ENCODE peak calls at places on chromosomes 2 and 18, in five cellular contexts. K is sigmoid colon, M is GM06990, E is ovary, L is fibroblast of lung. X is an unnamed sample.

GRCh38 chr2:161943012-161943411 is 131.0 kb downstream of the DPP4 start:
- DNase-seq in K (no peak), M (no peak), E (no peak), L (no peak), X (no peak)

GRCh38 chr2:120343433-120344105 is 2.4 kb upstream of the INHBB start:
- DNase-seq in K (peak), M (peak), E (peak), L (peak), X (peak)

GRCh38 chr2:196441527-196441926 is 198.0 kb upstream of the CCDC150 start:
- DNase-seq in K (no peak), M (peak), E (no peak), L (no peak), X (no peak)

GRCh38 chr18:79856119-79857080 is 58.7 kb downstream of the KCNG2 start:
- DNase-seq in K (no peak), M (peak), E (no peak), L (peak), X (peak)

GRCh38 chr2:206670531-206671319 is 28.4 kb downstream of the FAM237A start:
- DNase-seq in K (no peak), M (peak), E (no peak), L (no peak), X (no peak)

GRCh38 chr2:69231760-69232277 is 155.2 kb downstream of the GFPT1 start:
- DNase-seq in K (no peak), M (no peak), E (no peak), L (no peak), X (no peak)

GRCh38 chr2:159285929-159286708 is at the start of gene WDSUB1:
- DNase-seq in K (peak), M (peak), E (peak), L (peak), X (peak)

GRCh38 chr2:64192570-64193192 is 48.5 kb upstream of the PELI1 start:
- DNase-seq in K (peak), M (no peak), E (no peak), L (no peak), X (peak)

GRCh38 chr2:151774506-151774905 is 40.2 kb upstream of the NEB start:
- DNase-seq in K (no peak), M (no peak), E (no peak), L (peak), X (peak)

GRCh38 chr18:34929336-34929780 is 111.9 kb upstream of the MAPRE2 start:
- DNase-seq in K (no peak), M (no peak), E (no peak), L (peak), X (peak)

GRCh38 chr2:119491776-119492525 is 32.3 kb downstream of the SCTR start:
- DNase-seq in K (no peak), M (no peak), E (no peak), L (peak), X (peak)

GRCh38 chr18:24894880-24895279 is 434.4 kb downstream of the HRH4 start:
- DNase-seq in K (no peak), M (no peak), E (no peak), L (peak), X (no peak)

GRCh38 chr2:121255363-121255762 is 29.6 kb downstream of the TFCP2L1 start:
- DNase-seq in K (peak), M (no peak), E (no peak), L (no peak), X (no peak)

GRCh38 chr2:152106464-152106863 is 7.6 kb upstream of the CACNB4 start:
- DNase-seq in K (no peak), M (no peak), E (no peak), L (no peak), X (no peak)

GRCh38 chr18:51191139-51191717 is 6.3 kb downstream of the MEX3C start:
- DNase-seq in K (no peak), M (no peak), E (no peak), L (peak), X (no peak)

GRCh38 chr2:55115795-55116597 is 65.7 kb upstream of the RTN4 start:
- DNase-seq in K (no peak), M (no peak), E (no peak), L (peak), X (peak)

GRCh38 chr2:182852787-182853186 is 13.7 kb downstream of the FRZB start:
- DNase-seq in K (no peak), M (no peak), E (no peak), L (peak), X (no peak)

GRCh38 chr2:237465515-237466227 is 21.4 kb upstream of the MLPH start:
- DNase-seq in K (no peak), M (no peak), E (no peak), L (peak), X (peak)

GRCh38 chr2:237466266-237466665 is 20.8 kb upstream of the MLPH start:
- DNase-seq in K (no peak), M (no peak), E (no peak), L (peak), X (no peak)

GRCh38 chr2:237471457-237472186 is 15.4 kb upstream of the MLPH start:
- DNase-seq in K (peak), M (no peak), E (no peak), L (peak), X (no peak)

GRCh38 chr2:237464757-237465391 is 22.2 kb upstream of the MLPH start:
- DNase-seq in K (no peak), M (no peak), E (no peak), L (peak), X (no peak)

DNA sequence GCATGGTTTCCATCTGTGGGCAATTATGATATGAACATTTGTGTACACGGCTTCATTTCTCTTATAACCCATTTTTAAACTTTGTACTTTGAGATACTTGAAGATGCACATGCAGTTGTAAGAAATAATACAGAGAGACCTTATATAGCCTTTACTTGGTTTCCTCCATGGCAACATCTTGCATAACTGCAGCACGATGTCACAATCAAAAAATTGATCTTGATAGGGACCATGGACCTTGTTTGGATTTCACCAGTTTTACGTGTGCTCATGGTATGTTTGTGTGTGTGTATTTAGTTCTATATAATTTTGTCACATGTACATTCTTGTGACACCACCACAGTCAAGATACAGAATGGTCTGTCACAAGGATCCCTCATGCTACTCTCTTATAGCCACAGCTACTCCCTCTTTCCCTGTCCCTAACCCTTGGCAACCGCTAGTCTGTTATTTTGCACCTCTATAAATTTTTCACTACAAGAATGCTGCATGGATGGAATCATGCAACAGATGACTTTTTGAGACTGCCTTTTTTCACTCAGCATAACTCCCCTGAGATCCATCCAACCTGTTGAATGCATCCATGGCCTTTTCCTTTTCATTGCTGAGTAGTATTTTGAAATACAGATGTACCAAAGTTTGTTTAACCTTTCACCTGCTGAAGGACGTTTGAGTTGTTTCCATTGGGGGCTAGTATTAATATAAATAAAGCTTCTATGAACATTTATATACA is 19.4 kb upstream of the MLPH start:
- DNase-seq in K (no peak), M (no peak), E (no peak), L (no peak), X (no peak)
- TF ChIP-seq CTCF in K (no peak), M (no peak), E (no peak), L (no peak), X (no peak)

GRCh38 chr2:220228310-220229006 is 601.0 kb downstream of the SLC4A3 start:
- DNase-seq in K (no peak), M (no peak), E (no peak), L (peak), X (peak)
- H3K4me3 ChIP-seq in K (no peak), M (no peak), E (no peak), L (no peak), X (no peak)

GRCh38 chr2:143282684-143283083 is 153.5 kb downstream of the ARHGAP15 start:
- DNase-seq in K (no peak), M (no peak), E (no peak), L (no peak), X (no peak)
- TF ChIP-seq CTCF in K (no peak), M (peak), E (no peak), L (peak), X (peak)

GRCh38 chr2:127079358-127079920 is 27.5 kb downstream of the BIN1 start:
- DNase-seq in K (no peak), M (no peak), E (no peak), L (no peak), X (no peak)
- H3K4me3 ChIP-seq in K (no peak), M (no peak), E (no peak), L (no peak), X (no peak)

DNA sequence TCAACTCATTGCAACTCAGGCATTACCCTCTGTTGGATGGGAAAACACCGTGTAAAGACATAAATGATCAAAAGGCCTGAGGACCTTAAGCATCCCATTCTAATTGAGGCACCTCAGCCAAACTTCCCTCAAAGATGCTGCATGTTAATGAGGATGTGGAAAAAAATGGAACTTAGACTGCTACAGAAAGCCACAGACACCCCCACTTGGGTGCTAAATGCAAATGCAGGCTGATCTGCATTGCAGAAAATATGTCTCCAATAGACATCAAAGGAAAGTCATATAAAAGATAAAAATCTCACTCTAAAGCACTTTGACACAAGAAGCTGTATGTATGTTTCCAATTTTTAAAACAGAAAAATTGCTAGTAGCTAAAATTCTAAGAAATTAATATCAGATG is 504.7 kb downstream of the KCNJ3 start:
- DNase-seq in K (no peak), M (no peak), E (no peak), L (no peak), X (no peak)
- TF ChIP-seq CTCF in K (no peak), M (peak), E (no peak), L (no peak), X (no peak)

GRCh38 chr2:240249423-240250149 is 109.1 kb upstream of the OTOS start:
- DNase-seq in K (peak), M (no peak), E (peak), L (no peak), X (no peak)

GRCh38 chr2:240250150-240250984 is 109.9 kb upstream of the OTOS start:
- DNase-seq in K (peak), M (no peak), E (no peak), L (no peak), X (no peak)

GRCh38 chr2:240252191-240252871 is 111.9 kb upstream of the OTOS start:
- DNase-seq in K (peak), M (no peak), E (peak), L (no peak), X (no peak)

GRCh38 chr2:240251848-240252190 is 111.4 kb upstream of the OTOS start:
- DNase-seq in K (no peak), M (no peak), E (no peak), L (no peak), X (no peak)

GRCh38 chr2:240250985-240251847 is 110.8 kb upstream of the OTOS start:
- DNase-seq in K (peak), M (no peak), E (peak), L (peak), X (peak)
- H3K4me3 ChIP-seq in K (peak), M (no peak), E (peak), L (no peak), X (no peak)

GRCh38 chr2:429142-429541 is 141.3 kb upstream of the ALKAL2 start:
- DNase-seq in K (no peak), M (no peak), E (no peak), L (no peak), X (no peak)
- TF ChIP-seq CTCF in K (no peak), M (no peak), E (no peak), L (no peak), X (no peak)

GRCh38 chr18:32049393-32050161 is 31.0 kb downstream of the RNF125 start:
- DNase-seq in K (no peak), M (peak), E (no peak), L (peak), X (no peak)

GRCh38 chr18:32048507-32049091 is 30.0 kb downstream of the RNF125 start:
- DNase-seq in K (peak), M (peak), E (peak), L (no peak), X (peak)
- H3K4me3 ChIP-seq in K (no peak), M (no peak), E (no peak), L (no peak), X (no peak)